ENCODE peak calls at places on chromosome 3, in five cellular contexts. C, G, T, D and S are unnamed samples.

GRCh38 chr3:33918357-33918756 is 119.9 kb downstream of the PDCD6IP start:
- DNase-seq in C (no peak), G (no peak), T (no peak), D (no peak), S (no peak)

GRCh38 chr3:77373619-77374018 is 333.7 kb downstream of the ROBO2 start:
- DNase-seq in C (peak; percentile 24), G (no peak), T (no peak), D (no peak), S (no peak)

GRCh38 chr3:183444748-183445147 is 16.3 kb upstream of the MCF2L2 start:
- DNase-seq in C (no peak), G (no peak), T (no peak), D (no peak), S (no peak)

GRCh38 chr3:30292192-30292893 is 314.1 kb upstream of the TGFBR2 start:
- DNase-seq in C (no peak), G (no peak), T (no peak), D (peak; percentile 18), S (no peak)

GRCh38 chr3:185402561-185402960 is 39.6 kb downstream of the MAP3K13 start:
- DNase-seq in C (no peak), G (no peak), T (no peak), D (no peak), S (peak; percentile 20)

GRCh38 chr3:98504534-98504933 is 7.1 kb downstream of the OR5K2 start:
- DNase-seq in C (no peak), G (no peak), T (no peak), D (no peak), S (no peak)

GRCh38 chr3:57949779-57950618 is 58.2 kb upstream of the FLNB start:
- DNase-seq in C (no peak), G (peak; percentile 43), T (no peak), D (peak; percentile 22), S (no peak)

GRCh38 chr3:29686889-29687592 is 406.2 kb downstream of the RBMS3 start:
- DNase-seq in C (no peak), G (no peak), T (no peak), D (no peak), S (no peak)

GRCh38 chr3:67241084-67241483 is 243.0 kb downstream of the KBTBD8 start:
- DNase-seq in C (peak; percentile 45), G (no peak), T (no peak), D (no peak), S (no peak)

GRCh38 chr3:195061756-195062655 is 209.0 kb downstream of the XXYLT1 start:
- DNase-seq in C (no peak), G (no peak), T (peak; percentile 12), D (no peak), S (no peak)

GRCh38 chr3:19931180-19931692 is 2.8 kb downstream of the EFHB start:
- DNase-seq in C (no peak), G (no peak), T (no peak), D (no peak), S (no peak)

GRCh38 chr3:174101244-174101643 is 703.7 kb downstream of the NLGN1 start:
- DNase-seq in C (no peak), G (no peak), T (no peak), D (no peak), S (no peak)

GRCh38 chr3:176919836-176920760 is 277.2 kb downstream of the TBL1XR1 start:
- DNase-seq in C (no peak), G (no peak), T (no peak), D (no peak), S (peak; percentile 88)

GRCh38 chr3:170528731-170529130 is 57.1 kb downstream of the SLC7A14 start:
- DNase-seq in C (no peak), G (no peak), T (no peak), D (no peak), S (no peak)

GRCh38 chr3:27472166-27472565 is 12.0 kb downstream of the SLC4A7 start:
- DNase-seq in C (no peak), G (no peak), T (no peak), D (no peak), S (no peak)

GRCh38 chr3:126461450-126462070 is 14.1 kb downstream of the ZXDC start:
- DNase-seq in C (no peak), G (no peak), T (no peak), D (no peak), S (no peak)

GRCh38 chr3:43728947-43729346 is 38.2 kb downstream of the ABHD5 start:
- DNase-seq in C (no peak), G (no peak), T (no peak), D (no peak), S (no peak)

GRCh38 chr3:45178131-45179023 is 32.2 kb upstream of the CDCP1 start:
- DNase-seq in C (no peak), G (no peak), T (no peak), D (no peak), S (peak; percentile 52)

GRCh38 chr3:171741377-171741776 is 68.9 kb downstream of the PLD1 start:
- DNase-seq in C (no peak), G (no peak), T (no peak), D (no peak), S (no peak)

GRCh38 chr3:172591876-172592771 is 68.9 kb upstream of the TNFSF10 start:
- DNase-seq in C (no peak), G (no peak), T (no peak), D (no peak), S (no peak)

GRCh38 chr3:37218206-37218605 is 43.8 kb upstream of the LRRFIP2 start:
- DNase-seq in C (no peak), G (peak; percentile 34), T (no peak), D (no peak), S (no peak)

GRCh38 chr3:86793786-86794185 is 197.2 kb downstream of the VGLL3 start:
- DNase-seq in C (peak; percentile 21), G (no peak), T (no peak), D (no peak), S (peak; percentile 90)

GRCh38 chr3:24472358-24472757 is 22.3 kb downstream of the THRB start:
- DNase-seq in C (no peak), G (no peak), T (no peak), D (peak; percentile 18), S (peak; percentile 95)

DNA sequence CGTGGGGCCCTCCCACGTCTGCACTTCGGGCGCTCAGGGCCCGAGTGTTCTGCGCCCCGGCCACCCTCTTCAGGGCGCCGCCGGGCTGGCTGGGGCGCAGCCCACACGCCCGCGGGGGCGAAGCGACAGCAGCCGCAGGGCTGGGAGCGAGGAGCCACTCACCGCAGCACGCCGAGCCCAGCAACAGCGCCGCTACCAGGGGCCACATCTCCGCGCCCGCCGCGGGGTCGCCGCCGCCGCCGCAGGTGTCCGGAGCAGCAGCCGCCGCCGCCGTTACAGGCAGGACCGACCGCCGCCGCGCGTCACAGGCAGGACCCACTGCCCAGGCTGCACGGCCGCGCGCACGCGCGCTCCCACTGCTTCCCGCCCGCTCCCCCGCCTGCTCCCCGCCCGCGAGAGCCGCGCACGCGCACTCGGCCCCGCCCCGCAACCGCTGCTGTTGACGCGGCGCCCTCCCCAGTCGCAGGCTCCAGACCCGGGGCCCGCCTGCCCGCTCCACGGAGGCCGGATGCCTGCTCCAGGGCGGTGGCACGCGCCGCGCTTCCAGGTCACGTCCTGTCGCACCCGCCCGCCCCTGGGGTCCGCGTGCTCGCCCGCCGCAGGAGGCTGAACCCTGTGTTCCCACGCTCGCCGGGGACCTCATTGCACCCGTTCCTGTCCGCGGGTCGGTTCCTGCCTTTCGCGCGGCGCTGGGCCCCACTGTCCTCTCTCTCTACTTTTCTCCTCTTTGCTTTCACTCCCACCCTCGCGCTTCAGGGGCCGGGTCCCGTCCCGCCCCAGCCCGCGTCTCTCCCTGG is at the start of gene CD47:
- DNase-seq in C (peak; percentile 88), G (peak; percentile 98), T (peak; percentile 91), D (peak; percentile 48), S (peak; percentile 70)
- TF ChIP-seq CTCF in C (no peak), G (no peak), T (no peak), D (no peak), S (peak; percentile 22)

GRCh38 chr3:32487781-32488526 is 14.7 kb downstream of the CMTM6 start:
- DNase-seq in C (no peak), G (no peak), T (no peak), D (no peak), S (no peak)
- H3K27ac ChIP-seq in C (no peak overlapping the region), G (no peak overlapping the region), T (peak overlapping the region; percentile 4), D (no peak overlapping the region), S (no peak overlapping the region)

GRCh38 chr3:47414161-47414564 is 33.3 kb downstream of the PTPN23 start:
- DNase-seq in C (no peak), G (no peak), T (no peak), D (no peak), S (no peak)

GRCh38 chr3:47411696-47412452 is 31.1 kb downstream of the PTPN23 start:
- DNase-seq in C (no peak), G (no peak), T (no peak), D (no peak), S (no peak)

GRCh38 chr3:47413751-47414150 is 32.9 kb downstream of the PTPN23 start:
- DNase-seq in C (no peak), G (no peak), T (no peak), D (no peak), S (no peak)

GRCh38 chr3:47412453-47412756 is 31.6 kb downstream of the PTPN23 start:
- DNase-seq in C (no peak), G (no peak), T (no peak), D (no peak), S (no peak)

DNA sequence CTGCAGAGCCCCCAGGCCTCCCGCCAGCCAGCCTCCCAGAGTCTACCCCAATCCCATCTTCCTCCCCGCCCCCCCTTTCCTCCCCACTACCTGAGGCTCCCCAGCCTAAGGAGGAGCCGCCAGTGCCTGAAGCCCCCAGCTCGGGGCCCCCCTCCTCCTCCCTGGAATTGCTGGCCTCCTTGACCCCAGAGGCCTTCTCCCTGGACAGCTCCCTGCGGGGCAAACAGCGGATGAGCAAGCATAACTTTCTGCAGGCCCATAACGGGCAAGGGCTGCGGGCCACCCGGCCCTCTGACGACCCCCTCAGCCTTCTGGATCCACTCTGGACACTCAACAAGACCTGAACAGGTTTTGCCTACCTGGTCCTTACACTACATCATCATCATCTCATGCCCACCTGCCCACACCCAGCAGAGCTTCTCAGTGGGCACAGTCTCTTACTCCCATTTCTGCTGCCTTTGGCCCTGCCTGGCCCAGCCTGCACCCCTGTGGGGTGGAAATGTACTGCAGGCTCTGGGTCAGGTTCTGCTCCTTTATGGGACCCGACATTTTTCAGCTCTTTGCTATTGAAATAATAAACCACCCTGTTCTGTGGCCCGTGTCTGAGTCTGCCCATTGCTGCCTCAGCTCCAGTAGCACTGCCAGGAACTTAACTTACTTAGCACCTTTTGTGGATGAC is 32.2 kb downstream of the PTPN23 start:
- DNase-seq in C (no peak), G (no peak), T (no peak), D (no peak), S (no peak)
- H3K27me3 ChIP-seq in C (no peaks in the 10 kb centered on the region), G (no peaks in the 10 kb centered on the region), T (no peaks in the 10 kb centered on the region), D (no peaks in the 10 kb centered on the region), S (no peaks in the 10 kb centered on the region)

DNA sequence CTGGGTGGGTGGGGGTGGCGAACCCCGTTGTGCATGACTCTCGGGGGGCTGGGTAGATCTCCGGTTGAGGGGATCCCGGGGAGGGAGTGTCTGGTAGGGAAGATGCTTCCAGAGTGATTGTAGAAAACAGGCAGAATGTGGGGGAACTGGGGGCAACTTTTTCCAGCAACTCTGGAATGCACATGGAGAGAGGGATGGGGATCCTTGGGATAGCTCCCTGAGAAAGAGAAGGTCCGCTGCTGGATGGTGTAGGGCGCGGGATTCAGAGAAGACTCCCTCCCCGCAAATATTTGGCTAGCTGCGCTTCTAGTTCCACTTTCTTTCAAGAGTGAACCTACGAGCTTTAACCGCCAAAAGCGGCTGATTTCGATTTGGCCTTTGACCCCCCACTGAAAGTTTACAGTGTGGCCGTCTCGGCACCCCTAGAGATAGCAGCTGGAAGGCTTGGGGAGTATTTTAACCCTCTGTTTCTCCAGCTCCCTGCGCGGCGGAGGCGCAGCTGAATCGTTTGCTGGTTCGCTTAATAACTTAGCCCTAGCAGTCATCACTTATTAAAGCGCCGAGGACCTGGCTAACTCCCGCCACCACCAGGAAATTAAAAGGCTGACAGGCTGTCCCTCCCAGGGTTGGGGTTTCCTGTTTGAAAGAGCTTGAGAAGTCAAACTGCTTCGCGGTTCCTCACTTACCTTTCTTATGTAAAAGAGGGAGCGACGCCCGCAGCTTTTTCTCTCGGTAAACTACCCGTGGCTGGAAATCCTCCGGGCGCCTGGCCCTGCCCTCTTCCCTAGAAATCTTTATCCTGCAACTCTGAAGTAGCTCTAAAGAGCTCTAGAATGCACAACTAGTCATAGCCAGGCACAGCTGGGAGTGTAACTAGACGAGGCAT is 1.2 kb downstream of the PHLDB2 start:
- DNase-seq in C (peak; percentile 99), G (peak; percentile 68), T (peak; percentile 87), D (peak; percentile 82), S (peak; percentile 75)
- TF ChIP-seq CTCF in C (peak; percentile 42), G (peak; percentile 61), T (peak; percentile 62), D (peak; percentile 39), S (peak; percentile 73)